ENCODE peak calls at places on chromosomes 6 and 20, in ten cellular contexts. One of them, this sample, is unnamed. For H3K4me1, the result is how much of the 10 kb centered on the place peaks cover.

GRCh38 chr6:169450097-169450496 is 196.5 kb upstream of the THBS2 start:
- DNase-seq in GM23338: no peak
- DNase-seq in fibroblast of lung: no peak
- DNase-seq in tibial artery: no peak
- DNase-seq in psoas muscle: no peak
- DNase-seq in adrenal gland: no peak
- DNase-seq in H1: no peak
- DNase-seq in ovary: no peak
- DNase-seq in uterus: no peak
- DNase-seq in cardiac muscle cell: no peak
- DNase-seq in this sample: no peak

GRCh38 chr6:64249129-64249528 is 613.5 kb downstream of the PHF3 start:
- DNase-seq in GM23338: no peak
- DNase-seq in fibroblast of lung: peak
- DNase-seq in tibial artery: no peak
- DNase-seq in psoas muscle: no peak
- DNase-seq in adrenal gland: no peak
- DNase-seq in H1: no peak
- DNase-seq in ovary: no peak
- DNase-seq in uterus: no peak
- DNase-seq in cardiac muscle cell: peak
- DNase-seq in this sample: no peak

GRCh38 chr6:72819609-72820008 is 197.7 kb downstream of the KCNQ5 start:
- DNase-seq in GM23338: no peak
- DNase-seq in fibroblast of lung: no peak
- DNase-seq in tibial artery: no peak
- DNase-seq in psoas muscle: peak
- DNase-seq in adrenal gland: no peak
- DNase-seq in H1: no peak
- DNase-seq in ovary: no peak
- DNase-seq in uterus: no peak
- DNase-seq in cardiac muscle cell: no peak
- DNase-seq in this sample: peak

GRCh38 chr6:129817821-129818220 is 43.3 kb downstream of the TMEM244 start:
- DNase-seq in GM23338: no peak
- DNase-seq in fibroblast of lung: no peak
- DNase-seq in tibial artery: no peak
- DNase-seq in psoas muscle: no peak
- DNase-seq in adrenal gland: no peak
- DNase-seq in H1: no peak
- DNase-seq in ovary: no peak
- DNase-seq in uterus: no peak
- DNase-seq in cardiac muscle cell: no peak
- DNase-seq in this sample: no peak

GRCh38 chr20:58449703-58450138 is 60.7 kb downstream of the VAPB start:
- DNase-seq in GM23338: no peak
- DNase-seq in fibroblast of lung: no peak
- DNase-seq in tibial artery: no peak
- DNase-seq in psoas muscle: no peak
- DNase-seq in adrenal gland: no peak
- DNase-seq in H1: no peak
- DNase-seq in ovary: no peak
- DNase-seq in uterus: no peak
- DNase-seq in cardiac muscle cell: no peak
- DNase-seq in this sample: no peak

GRCh38 chr6:131430531-131430930 is 142.5 kb upstream of the ARG1 start:
- DNase-seq in GM23338: no peak
- DNase-seq in fibroblast of lung: no peak
- DNase-seq in tibial artery: no peak
- DNase-seq in psoas muscle: no peak
- DNase-seq in adrenal gland: no peak
- DNase-seq in H1: no peak
- DNase-seq in ovary: no peak
- DNase-seq in uterus: no peak
- DNase-seq in cardiac muscle cell: no peak
- DNase-seq in this sample: no peak

GRCh38 chr6:77492529-77492928 is 29.2 kb upstream of the HTR1B start:
- DNase-seq in GM23338: no peak
- DNase-seq in fibroblast of lung: no peak
- DNase-seq in tibial artery: no peak
- DNase-seq in psoas muscle: no peak
- DNase-seq in adrenal gland: no peak
- DNase-seq in H1: no peak
- DNase-seq in ovary: no peak
- DNase-seq in uterus: no peak
- DNase-seq in cardiac muscle cell: no peak
- DNase-seq in this sample: no peak

GRCh38 chr6:128954308-128955043 is 71.5 kb downstream of the LAMA2 start:
- DNase-seq in GM23338: peak
- DNase-seq in fibroblast of lung: no peak
- DNase-seq in tibial artery: no peak
- DNase-seq in psoas muscle: no peak
- DNase-seq in adrenal gland: no peak
- DNase-seq in H1: no peak
- DNase-seq in ovary: no peak
- DNase-seq in uterus: no peak
- DNase-seq in cardiac muscle cell: no peak
- DNase-seq in this sample: no peak

GRCh38 chr6:39362487-39362865 is 40.0 kb upstream of the KCNK16 start:
- DNase-seq in GM23338: peak
- DNase-seq in fibroblast of lung: peak
- DNase-seq in tibial artery: no peak
- DNase-seq in psoas muscle: no peak
- DNase-seq in adrenal gland: peak
- DNase-seq in H1: no peak
- DNase-seq in ovary: no peak
- DNase-seq in uterus: no peak
- DNase-seq in cardiac muscle cell: no peak
- DNase-seq in this sample: no peak

GRCh38 chr20:15799871-15800270 is 773.4 kb downstream of the KIF16B start:
- DNase-seq in GM23338: no peak
- DNase-seq in fibroblast of lung: peak
- DNase-seq in tibial artery: no peak
- DNase-seq in psoas muscle: no peak
- DNase-seq in adrenal gland: no peak
- DNase-seq in H1: no peak
- DNase-seq in ovary: no peak
- DNase-seq in uterus: no peak
- DNase-seq in cardiac muscle cell: peak
- DNase-seq in this sample: no peak

GRCh38 chr6:28772480-28773381 is 151.1 kb downstream of the TRIM27 start:
- DNase-seq in GM23338: peak
- DNase-seq in fibroblast of lung: no peak
- DNase-seq in tibial artery: no peak
- DNase-seq in psoas muscle: no peak
- DNase-seq in adrenal gland: no peak
- DNase-seq in H1: no peak
- DNase-seq in ovary: no peak
- DNase-seq in uterus: no peak
- DNase-seq in cardiac muscle cell: no peak
- DNase-seq in this sample: no peak

GRCh38 chr6:107079429-107079828 is 35.9 kb downstream of the BEND3 start:
- DNase-seq in GM23338: peak
- DNase-seq in fibroblast of lung: no peak
- DNase-seq in tibial artery: no peak
- DNase-seq in psoas muscle: no peak
- DNase-seq in adrenal gland: peak
- DNase-seq in H1: no peak
- DNase-seq in ovary: no peak
- DNase-seq in uterus: no peak
- DNase-seq in cardiac muscle cell: no peak
- DNase-seq in this sample: no peak

GRCh38 chr6:157842213-157842612 is 19.2 kb downstream of the SNX9 start:
- DNase-seq in GM23338: no peak
- DNase-seq in fibroblast of lung: no peak
- DNase-seq in tibial artery: no peak
- DNase-seq in psoas muscle: no peak
- DNase-seq in adrenal gland: no peak
- DNase-seq in H1: no peak
- DNase-seq in ovary: no peak
- DNase-seq in uterus: no peak
- DNase-seq in cardiac muscle cell: no peak
- DNase-seq in this sample: no peak
- H3K4me1 ChIP-seq in GM23338: half or more
- H3K4me1 ChIP-seq in fibroblast of lung: under half
- H3K4me1 ChIP-seq in tibial artery: half or more
- H3K4me1 ChIP-seq in psoas muscle: half or more
- H3K4me1 ChIP-seq in adrenal gland: under half
- H3K4me1 ChIP-seq in H1: under half
- H3K4me1 ChIP-seq in ovary: under half
- H3K4me1 ChIP-seq in uterus: under half
- H3K4me1 ChIP-seq in cardiac muscle cell: under half
- H3K4me1 ChIP-seq in this sample: under half

GRCh38 chr20:34069341-34070078 is 42.5 kb downstream of the EIF2S2 start:
- DNase-seq in GM23338: peak
- DNase-seq in fibroblast of lung: peak
- DNase-seq in tibial artery: peak
- DNase-seq in psoas muscle: peak
- DNase-seq in adrenal gland: peak
- DNase-seq in H1: peak
- DNase-seq in ovary: peak
- DNase-seq in uterus: peak
- DNase-seq in cardiac muscle cell: peak
- DNase-seq in this sample: peak

GRCh38 chr20:34068001-34068400 is 44.0 kb downstream of the EIF2S2 start:
- DNase-seq in GM23338: no peak
- DNase-seq in fibroblast of lung: no peak
- DNase-seq in tibial artery: no peak
- DNase-seq in psoas muscle: no peak
- DNase-seq in adrenal gland: no peak
- DNase-seq in H1: no peak
- DNase-seq in ovary: no peak
- DNase-seq in uterus: no peak
- DNase-seq in cardiac muscle cell: no peak
- DNase-seq in this sample: no peak

GRCh38 chr20:34072778-34073177 is 39.3 kb downstream of the EIF2S2 start:
- DNase-seq in GM23338: no peak
- DNase-seq in fibroblast of lung: no peak
- DNase-seq in tibial artery: no peak
- DNase-seq in psoas muscle: no peak
- DNase-seq in adrenal gland: no peak
- DNase-seq in H1: no peak
- DNase-seq in ovary: no peak
- DNase-seq in uterus: no peak
- DNase-seq in cardiac muscle cell: no peak
- DNase-seq in this sample: no peak

GRCh38 chr20:34072076-34072475 is 40.0 kb downstream of the EIF2S2 start:
- DNase-seq in GM23338: no peak
- DNase-seq in fibroblast of lung: no peak
- DNase-seq in tibial artery: no peak
- DNase-seq in psoas muscle: no peak
- DNase-seq in adrenal gland: no peak
- DNase-seq in H1: no peak
- DNase-seq in ovary: no peak
- DNase-seq in uterus: no peak
- DNase-seq in cardiac muscle cell: no peak
- DNase-seq in this sample: no peak

GRCh38 chr20:34070079-34070439 is 42.0 kb downstream of the EIF2S2 start:
- DNase-seq in GM23338: no peak
- DNase-seq in fibroblast of lung: no peak
- DNase-seq in tibial artery: no peak
- DNase-seq in psoas muscle: no peak
- DNase-seq in adrenal gland: no peak
- DNase-seq in H1: no peak
- DNase-seq in ovary: no peak
- DNase-seq in uterus: no peak
- DNase-seq in cardiac muscle cell: no peak
- DNase-seq in this sample: no peak
- TF ChIP-seq CTCF in GM23338: no peak
- TF ChIP-seq CTCF in fibroblast of lung: no peak
- TF ChIP-seq CTCF in tibial artery: peak
- TF ChIP-seq CTCF in psoas muscle: no peak
- TF ChIP-seq CTCF in adrenal gland: peak
- TF ChIP-seq CTCF in H1: no peak
- TF ChIP-seq CTCF in ovary: no peak
- TF ChIP-seq CTCF in uterus: no peak
- TF ChIP-seq CTCF in cardiac muscle cell: no peak
- TF ChIP-seq CTCF in this sample: no peak

DNA sequence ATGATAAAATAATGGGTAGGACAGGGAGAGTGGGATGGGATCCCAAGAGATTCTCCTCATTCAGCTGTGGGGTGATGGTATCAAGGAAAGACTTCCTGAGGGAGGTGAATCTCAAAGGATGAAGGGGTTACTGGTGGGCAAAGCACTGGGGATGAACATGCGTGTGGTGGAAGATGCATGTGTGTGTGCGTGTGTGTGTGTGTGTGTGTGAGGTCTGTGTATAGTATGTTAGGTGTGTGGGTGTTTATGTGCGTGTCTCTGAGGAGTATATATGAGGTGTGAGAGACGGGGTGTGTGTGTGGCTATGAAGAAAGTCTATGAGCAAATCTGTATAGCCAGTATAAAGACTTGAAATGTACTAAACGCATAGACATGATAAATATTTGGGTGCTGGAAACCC is 220.0 kb upstream of the MYLIP start:
- DNase-seq in GM23338: no peak
- DNase-seq in fibroblast of lung: no peak
- DNase-seq in tibial artery: no peak
- DNase-seq in psoas muscle: no peak
- DNase-seq in adrenal gland: no peak
- DNase-seq in H1: no peak
- DNase-seq in ovary: no peak
- DNase-seq in uterus: no peak
- DNase-seq in cardiac muscle cell: no peak
- DNase-seq in this sample: no peak
- H3K27ac ChIP-seq in GM23338: no peak
- H3K27ac ChIP-seq in fibroblast of lung: no peak
- H3K27ac ChIP-seq in tibial artery: no peak
- H3K27ac ChIP-seq in psoas muscle: no peak
- H3K27ac ChIP-seq in adrenal gland: no peak
- H3K27ac ChIP-seq in H1: no peak
- H3K27ac ChIP-seq in ovary: no peak
- H3K27ac ChIP-seq in uterus: no peak
- H3K27ac ChIP-seq in cardiac muscle cell: no peak
- H3K27ac ChIP-seq in this sample: no peak

DNA sequence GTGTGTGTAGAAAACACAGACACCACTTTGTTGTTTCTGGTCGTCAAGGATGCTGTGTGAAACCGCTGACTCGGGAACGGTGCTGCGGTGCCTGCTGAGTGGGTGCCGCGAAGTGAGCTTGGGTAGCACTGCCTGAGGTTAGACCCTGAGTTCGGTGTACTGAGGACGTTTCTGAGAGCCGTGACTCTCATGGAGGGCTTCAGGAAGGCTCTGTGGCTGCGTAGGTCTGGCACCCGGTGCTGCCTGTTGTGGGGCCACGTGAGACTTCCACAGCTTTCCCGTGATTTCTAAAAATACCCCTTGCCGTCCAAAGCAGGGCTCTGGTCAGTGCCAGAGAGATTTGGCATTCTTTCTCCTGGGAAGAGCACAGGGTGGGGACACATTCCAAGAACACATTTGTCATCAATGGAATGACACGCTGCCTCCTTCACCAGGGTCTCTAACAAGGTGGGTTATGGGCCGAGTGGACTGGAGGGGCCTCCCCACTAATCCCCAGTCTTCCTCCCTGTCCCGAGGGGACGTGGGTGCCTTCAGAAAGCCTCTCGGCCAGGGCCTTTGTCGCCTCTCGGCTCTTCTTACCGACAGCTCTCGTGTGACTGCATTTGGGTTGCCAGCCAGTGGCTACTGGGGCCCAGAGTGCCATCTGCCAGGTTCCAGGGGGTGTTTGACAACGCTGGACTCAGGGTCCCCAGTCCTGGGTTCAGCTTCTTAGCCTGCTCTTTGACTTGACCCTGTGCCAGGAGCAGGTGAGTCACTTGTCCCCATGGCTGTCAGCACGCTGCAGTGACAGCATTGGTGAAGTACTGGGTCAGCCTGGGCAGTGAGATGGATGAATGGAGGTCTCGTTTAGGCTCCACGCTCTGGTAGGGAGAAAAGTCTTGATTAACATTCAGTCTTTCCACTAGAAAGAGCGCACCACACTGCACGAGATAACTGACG is 62.2 kb downstream of the SYNJ2 start:
- DNase-seq in GM23338: no peak
- DNase-seq in fibroblast of lung: no peak
- DNase-seq in tibial artery: peak
- DNase-seq in psoas muscle: peak
- DNase-seq in adrenal gland: peak
- DNase-seq in H1: no peak
- DNase-seq in ovary: no peak
- DNase-seq in uterus: no peak
- DNase-seq in cardiac muscle cell: no peak
- DNase-seq in this sample: peak
- H3K4me1 ChIP-seq in GM23338: under half
- H3K4me1 ChIP-seq in fibroblast of lung: under half
- H3K4me1 ChIP-seq in tibial artery: half or more
- H3K4me1 ChIP-seq in psoas muscle: half or more
- H3K4me1 ChIP-seq in adrenal gland: under half
- H3K4me1 ChIP-seq in H1: under half
- H3K4me1 ChIP-seq in ovary: under half
- H3K4me1 ChIP-seq in uterus: under half
- H3K4me1 ChIP-seq in cardiac muscle cell: under half
- H3K4me1 ChIP-seq in this sample: half or more

This sample was measured in gastrocnemius medialis.